ENCODE peak calls at places on chromosomes 2 and 18, in five cellular contexts. S is stimulated activated naive CD8-positive, alpha-beta T cell treated with anti-CD3 and anti-CD28 coated beads, Interleukin-15, amount 100 ng/mL, for 72 hours; F is activated naive CD8-positive, alpha-beta T cell treated with anti-CD3 and anti-CD28 coated beads, Interleukin-2, amount 50 U/mL, for 16 hours; X is left ventricle myocardium inferior; P is stimulated activated CD4-positive, alpha-beta T cell treated with anti-CD3 and anti-CD28 coated beads, Interleukin-2, amount 100 ng/mL, for 48 hours. M is an unnamed sample.

GRCh38 chr18:76232813-76233212 is 262.2 kb downstream of the ZNF516 start:
- DNase-seq in S (no peak), F (no peak), X (no peak), P (no peak), M (no peak)

GRCh38 chr18:8045890-8046289 is 478.8 kb downstream of the PTPRM start:
- DNase-seq in F (no peak), S (no peak), P (peak; percentile 3), X (no peak), M (no peak)

GRCh38 chr2:161905389-161906046 is 168.5 kb downstream of the DPP4 start:
- DNase-seq in P (no peak), F (no peak), S (peak; percentile 15), X (no peak), M (no peak)

GRCh38 chr2:133012847-133013734 is 343.1 kb upstream of the LYPD1 start:
- DNase-seq in S (no peak), F (no peak), X (no peak), P (no peak), M (no peak)

GRCh38 chr2:230828272-230828961 is 36.3 kb upstream of the ITM2C start:
- DNase-seq in X (peak; percentile 49), F (no peak), P (no peak), S (peak; percentile 63), M (no peak)

GRCh38 chr2:239227661-239228371 is 173.0 kb downstream of the HDAC4 start:
- DNase-seq in P (no peak), S (no peak), F (no peak), X (no peak), M (no peak)

GRCh38 chr2:34004936-34005335 is 405.8 kb upstream of the FAM98A start:
- DNase-seq in X (no peak), F (no peak), P (no peak), S (no peak), M (no peak)

GRCh38 chr2:211306929-211307328 is 750.5 kb downstream of the CPS1 start:
- DNase-seq in S (no peak), F (no peak), P (no peak), X (no peak), M (no peak)

GRCh38 chr2:200862532-200863000 is 1.9 kb downstream of the CLK1 start:
- DNase-seq in F (peak; percentile 35), S (peak; percentile 76), P (peak; percentile 48), X (no peak), M (peak; percentile 28)

GRCh38 chr2:86087936-86088850 is 17.5 kb downstream of the POLR1A start:
- DNase-seq in X (no peak), S (no peak), P (no peak), F (no peak), M (no peak)

GRCh38 chr2:6359964-6360363 is 505.7 kb downstream of the CMPK2 start:
- DNase-seq in P (no peak), X (no peak), S (no peak), F (no peak), M (no peak)

M was measured in AG04449.